ENCODE peak calls at places on chromosomes 13 and 19, in six cellular contexts. Y is activated T-helper 1 cell treated with anti-CD3 and anti-CD28 coated beads, Interleukin-12 subunit alpha, Interleukin-12 subunit beta, Interleukin-2, Interleukin-4 antibody, amounts not matched to agents 30 ng/mL and 10 ng/mL and 1 ng/mL, durations not matched to agents 14 hours and 24 hours and 36 hours; F is stimulated activated CD4-positive, alpha-beta T cell treated with anti-CD3 and anti-CD28 coated beads, Interleukin-1b, Interleukin-23, amount 100 ng/mL, for 4 hours; M is ureter; D is mucosa of gallbladder; C is GM23338. E is an unnamed sample.
A peak's percentile ranks its signal among the peaks of the same experiment; 100 is the strongest.

GRCh38 chr19:41588497-41589209 is 12.7 kb downstream of the CEACAM21 start:
- DNase-seq in Y (no peak), M (no peak), D (peak; percentile 33), F (no peak), C (peak; percentile 65), E (no peak)

GRCh38 chr19:34707661-34708060 is 26.4 kb upstream of the ZNF181 start:
- DNase-seq in C (no peak), D (no peak), M (no peak), F (no peak), Y (no peak), E (no peak)

GRCh38 chr19:4492337-4493103 is 20.4 kb downstream of the HDGFL2 start:
- DNase-seq in M (no peak), F (no peak), Y (no peak), D (no peak), C (no peak), E (no peak)

GRCh38 chr19:17236831-17237543 is 8.7 kb downstream of the NR2F6 start:
- DNase-seq in Y (no peak), C (peak; percentile 30), D (no peak), M (no peak), F (no peak), E (no peak)

GRCh38 chr13:41502676-41503075 is 45.3 kb downstream of the RGCC start:
- DNase-seq in F (no peak), C (no peak), Y (no peak), D (no peak), M (no peak), E (no peak)

GRCh38 chr13:99628442-99628841 is 127.2 kb downstream of the TM9SF2 start:
- DNase-seq in D (no peak), Y (no peak), C (no peak), F (no peak), M (no peak), E (no peak)

GRCh38 chr19:15180451-15181390 is 20.1 kb downstream of the NOTCH3 start:
- DNase-seq in M (no peak), Y (no peak), C (peak; percentile 80), D (peak; percentile 22), F (no peak), E (peak; percentile 48)

GRCh38 chr13:51916962-51917361 is 55.2 kb downstream of the CCDC70 start:
- DNase-seq in C (no peak), F (no peak), M (no peak), Y (no peak), D (no peak), E (no peak)

GRCh38 chr13:24985102-24985501 is 110.8 kb upstream of the PABPC3 start:
- DNase-seq in C (peak; percentile 50), D (no peak), Y (no peak), F (no peak), M (no peak), E (no peak)

GRCh38 chr19:50858896-50859295 is 4.2 kb downstream of the KLK3 start:
- DNase-seq in M (no peak), D (no peak), Y (no peak), F (no peak), C (peak; percentile 63), E (no peak)

GRCh38 chr19:45423589-45424190 is at the start of gene ERCC1:
- DNase-seq in M (peak; percentile 96), Y (peak; percentile 82), D (peak; percentile 97), C (peak; percentile 100), F (peak; percentile 52), E (peak; percentile 98)

GRCh38 chr19:4815426-4816387 is 15.8 kb downstream of the TICAM1 start:
- DNase-seq in F (peak; percentile 59), D (peak; percentile 93), M (peak; percentile 92), C (peak; percentile 98), Y (peak; percentile 66), E (peak; percentile 92)

E was measured in right lobe of liver.